ENCODE peak calls at places on chromosomes 3 and 15, in ten cellular contexts. J, A, M, Q, L, K, X, W, V and R are unnamed samples.

GRCh38 chr3:57974796-57975388 is 33.3 kb upstream of the FLNB start:
- DNase-seq in W (peak), A (no peak), V (no peak), X (no peak), K (no peak), L (peak), M (peak), Q (peak), J (no peak), R (no peak)

GRCh38 chr15:25238716-25239470 is 199.9 kb downstream of the UBE3A start:
- DNase-seq in M (no peak), Q (no peak), J (no peak), L (no peak), X (no peak), K (no peak), V (no peak), W (no peak), A (no peak), R (no peak)

GRCh38 chr15:25532269-25532668 is 93.4 kb upstream of the UBE3A start:
- DNase-seq in V (peak), W (no peak), Q (no peak), A (no peak), K (no peak), X (no peak), L (peak), M (no peak), J (no peak), R (no peak)

GRCh38 chr15:59685737-59686297 is 3.3 kb downstream of the BNIP2 start:
- DNase-seq in Q (peak), K (no peak), M (no peak), W (peak), L (no peak), A (no peak), X (no peak), J (no peak), V (no peak), R (no peak)

GRCh38 chr3:125039897-125040175 is 16.0 kb downstream of the HEG1 start:
- DNase-seq in L (no peak), K (no peak), X (no peak), W (peak), M (no peak), V (no peak), Q (no peak), A (no peak), J (no peak), R (no peak)

GRCh38 chr3:188658606-188659005 is 504.6 kb downstream of the LPP start:
- DNase-seq in Q (no peak), L (no peak), W (no peak), A (no peak), J (no peak), V (no peak), X (no peak), M (no peak), K (no peak), R (no peak)

GRCh38 chr15:77527831-77528231 is 104.9 kb downstream of the LINGO1 start:
- DNase-seq in A (no peak), W (no peak), M (no peak), L (peak), X (no peak), V (no peak), Q (no peak), K (no peak), J (no peak), R (no peak)

GRCh38 chr15:90588427-90588826 is 58.7 kb downstream of the CRTC3 start:
- DNase-seq in X (no peak), L (no peak), Q (no peak), A (no peak), M (no peak), J (no peak), W (no peak), V (no peak), K (no peak), R (no peak)

GRCh38 chr3:128337305-128337704 is 129.4 kb downstream of the DNAJB8 start:
- DNase-seq in V (no peak), L (no peak), Q (no peak), A (no peak), W (no peak), X (no peak), K (no peak), J (no peak), M (no peak), R (no peak)

GRCh38 chr15:64010719-64011118 is 35.6 kb downstream of the DAPK2 start:
- DNase-seq in V (no peak), W (peak), J (no peak), Q (peak), K (no peak), M (no peak), X (no peak), A (peak), L (peak), R (peak)

GRCh38 chr3:51269466-51269865 is 115.6 kb upstream of the MANF start:
- DNase-seq in A (no peak), Q (peak), J (no peak), K (no peak), V (no peak), L (no peak), X (no peak), M (no peak), W (peak), R (no peak)

GRCh38 chr3:7779331-7779730 is 722.3 kb upstream of the LMCD1 start:
- DNase-seq in L (no peak), M (no peak), X (no peak), J (no peak), K (no peak), V (no peak), W (no peak), A (no peak), Q (no peak), R (no peak)

GRCh38 chr3:15368561-15369135 is 36.3 kb upstream of the SH3BP5 start:
- DNase-seq in L (no peak), A (no peak), V (no peak), J (no peak), M (no peak), K (no peak), Q (no peak), X (no peak), W (no peak), R (no peak)

GRCh38 chr3:67946446-67946845 is 292.0 kb upstream of the SUCLG2 start:
- DNase-seq in L (no peak), A (no peak), X (no peak), W (peak), M (no peak), Q (peak), J (no peak), K (no peak), V (no peak), R (no peak)

DNA sequence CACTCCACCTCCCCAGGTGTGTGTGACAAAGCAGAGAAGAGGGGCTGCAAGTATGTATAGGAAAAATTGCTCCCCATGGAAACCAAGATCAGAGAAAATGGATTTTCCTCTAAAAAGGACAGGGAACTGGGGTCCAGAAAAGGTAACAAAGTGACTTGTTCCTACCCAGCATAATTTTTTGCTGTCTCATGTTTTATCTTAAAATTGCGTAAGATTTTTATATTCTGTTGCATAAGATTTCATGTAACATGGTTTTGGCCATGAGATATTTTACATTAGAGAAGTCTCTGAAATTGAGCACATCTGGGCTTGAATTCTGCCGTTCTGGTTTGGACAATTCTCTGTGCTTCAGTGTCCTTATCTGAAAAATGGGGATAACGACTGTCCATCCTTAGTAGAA is 335.7 kb upstream of the RORA start:
- DNase-seq in K (no peak), V (no peak), W (no peak), L (no peak), Q (no peak), X (no peak), M (no peak), J (no peak), A (no peak), R (no peak)
- TF ChIP-seq CTCF in K (no peak), V (no peak), W (no peak), L (no peak), Q (no peak), X (no peak), M (no peak), J (no peak), A (no peak), R (no peak)

GRCh38 chr15:65083262-65083701 is 6.7 kb downstream of the KBTBD13 start:
- DNase-seq in M (peak), X (no peak), A (no peak), W (peak), L (peak), K (no peak), Q (no peak), J (no peak), V (peak), R (no peak)
- TF ChIP-seq CTCF in M (peak), X (no peak), A (no peak), W (peak), L (peak), K (peak), Q (peak), J (peak), V (peak), R (no peak)

GRCh38 chr3:35639251-35640185 is at the start of gene ARPP21:
- DNase-seq in J (peak), K (no peak), X (no peak), Q (no peak), L (peak), A (no peak), V (peak), M (peak), W (peak), R (peak)
- TF ChIP-seq CTCF in J (no peak), K (no peak), X (no peak), Q (no peak), L (no peak), A (no peak), V (no peak), M (no peak), W (no peak), R (no peak)

GRCh38 chr3:186514296-186515002 is 29.7 kb downstream of the CRYGS start:
- DNase-seq in A (no peak), X (no peak), V (no peak), M (peak), W (peak), J (no peak), K (no peak), L (peak), Q (no peak), R (no peak)
- TF ChIP-seq CTCF in A (peak), X (no peak), V (peak), M (peak), W (peak), J (peak), K (peak), L (peak), Q (peak), R (no peak)

DNA sequence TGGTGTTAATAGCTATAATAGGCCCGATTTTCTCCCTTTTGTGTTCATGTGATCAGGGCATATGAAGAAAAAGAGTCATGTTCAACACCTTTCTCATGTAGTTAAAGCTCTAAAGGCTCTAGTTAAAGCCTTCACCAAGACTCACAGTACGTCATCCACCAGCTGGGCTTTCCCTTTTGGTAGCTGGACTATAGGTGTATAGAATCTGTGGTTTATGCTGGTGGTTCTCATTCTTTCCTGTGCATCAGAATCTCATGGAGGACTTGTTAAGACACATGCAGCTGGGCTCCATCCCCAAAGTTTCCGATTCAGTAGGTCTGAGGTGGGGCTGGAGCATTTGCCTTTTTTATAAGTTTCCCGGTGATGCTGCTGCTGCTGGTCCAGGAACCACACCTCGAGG is 31.0 kb downstream of the CFAP91 start:
- DNase-seq in W (no peak), A (no peak), X (no peak), Q (no peak), V (no peak), J (no peak), M (no peak), L (no peak), K (no peak), R (no peak)
- TF ChIP-seq CTCF in W (no peak), A (no peak), X (no peak), Q (no peak), V (no peak), J (no peak), M (no peak), L (no peak), K (no peak), R (no peak)

GRCh38 chr15:89524184-89524583 is 27.8 kb upstream of the RHCG start:
- DNase-seq in J (no peak), V (no peak), X (no peak), W (no peak), K (no peak), A (no peak), Q (no peak), M (no peak), L (no peak), R (no peak)

GRCh38 chr15:89528757-89529352 is 32.5 kb upstream of the RHCG start:
- DNase-seq in K (peak), V (no peak), M (no peak), L (no peak), W (no peak), X (no peak), J (no peak), Q (no peak), A (no peak), R (no peak)

GRCh38 chr15:89523101-89523500 is 26.7 kb upstream of the RHCG start:
- DNase-seq in Q (no peak), V (no peak), X (no peak), L (no peak), J (no peak), W (no peak), A (no peak), M (no peak), K (peak), R (no peak)

GRCh38 chr15:89526601-89527441 is 30.4 kb upstream of the RHCG start:
- DNase-seq in M (no peak), L (no peak), Q (no peak), V (no peak), A (no peak), W (no peak), J (no peak), K (peak), X (no peak), R (no peak)

GRCh38 chr15:89526181-89526580 is 29.8 kb upstream of the RHCG start:
- DNase-seq in W (no peak), X (no peak), A (no peak), M (no peak), V (no peak), J (no peak), L (no peak), Q (no peak), K (peak), R (no peak)
- TF ChIP-seq CTCF in W (no peak), X (no peak), A (no peak), M (no peak), V (no peak), J (no peak), L (no peak), Q (no peak), K (no peak), R (no peak)

GRCh38 chr3:27253831-27254230 is 115.4 kb downstream of the NEK10 start:
- DNase-seq in Q (peak), J (peak), A (no peak), L (peak), W (peak), K (no peak), X (no peak), V (peak), M (peak), R (peak)
- TF ChIP-seq CTCF in Q (peak), J (peak), A (peak), L (peak), W (peak), K (peak), X (no peak), V (peak), M (peak), R (peak)

DNA sequence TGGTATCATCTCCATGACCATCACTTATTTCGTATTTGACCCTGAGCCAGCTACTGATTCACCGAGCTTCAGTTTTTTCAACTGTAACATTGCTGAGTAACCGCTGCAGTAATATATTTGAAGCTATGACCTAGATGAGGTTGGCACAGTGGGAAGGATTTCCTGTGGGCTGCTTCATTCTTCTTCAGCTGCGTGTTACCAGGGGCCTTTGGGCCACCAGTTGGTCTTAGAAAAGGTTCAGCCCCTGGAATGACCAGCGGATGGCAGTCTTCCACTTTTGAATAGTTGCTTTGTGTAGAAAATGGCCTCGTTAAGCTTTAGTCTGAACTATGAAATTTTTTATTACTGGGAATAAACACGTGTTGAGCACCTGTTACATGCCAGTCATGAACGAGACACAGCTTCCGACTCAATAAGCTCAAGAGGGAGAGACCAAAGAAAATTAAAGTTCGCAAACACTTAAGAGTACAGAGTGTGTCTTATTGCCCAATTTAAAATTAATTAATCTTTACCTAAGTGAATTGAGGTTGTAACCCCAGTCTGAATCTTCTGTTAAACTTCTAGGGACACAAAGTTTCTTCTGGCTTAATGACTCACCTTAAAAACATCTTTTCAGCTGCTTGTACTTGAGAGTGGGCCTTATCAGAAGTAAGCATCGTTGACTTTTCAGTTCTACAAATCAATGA is 57.6 kb upstream of the NR2E3 start:
- DNase-seq in Q (peak), J (no peak), M (peak), A (no peak), V (peak), W (peak), X (no peak), K (no peak), L (peak), R (peak)
- TF ChIP-seq CTCF in Q (peak), J (peak), M (peak), A (peak), V (peak), W (peak), X (no peak), K (peak), L (peak), R (peak)

GRCh38 chr15:72732554-72732953 is 46.5 kb downstream of the BBS4 start:
- DNase-seq in Q (no peak), L (no peak), W (no peak), X (no peak), M (peak), A (no peak), J (no peak), V (no peak), K (no peak), R (no peak)
- TF ChIP-seq CTCF in Q (no peak), L (peak), W (no peak), X (no peak), M (peak), A (no peak), J (no peak), V (no peak), K (no peak), R (peak)

DNA sequence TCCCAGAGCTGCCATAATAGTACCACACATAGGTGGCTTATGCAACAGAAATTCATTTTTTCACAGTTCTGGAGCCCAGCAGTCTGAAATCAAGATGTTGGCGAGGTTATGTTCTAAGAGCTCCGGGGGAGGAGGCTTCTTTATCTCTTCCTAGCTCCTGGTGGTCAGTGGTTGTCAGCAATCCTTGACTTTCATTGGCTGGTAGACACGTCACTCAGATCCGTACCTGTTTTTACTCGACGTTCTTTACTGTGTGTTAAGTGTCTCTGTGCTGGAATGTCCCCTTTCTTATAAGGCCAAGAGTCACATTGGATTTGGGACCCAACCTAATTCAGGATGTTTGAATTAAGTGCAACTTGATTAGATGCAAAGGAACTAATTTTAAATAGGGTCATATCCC is 218.5 kb upstream of the CNTN3 start:
- DNase-seq in M (peak), Q (no peak), V (no peak), L (no peak), W (no peak), K (no peak), J (no peak), A (no peak), X (no peak), R (no peak)
- TF ChIP-seq CTCF in M (no peak), Q (no peak), V (no peak), L (no peak), W (no peak), K (no peak), J (no peak), A (no peak), X (no peak), R (no peak)